ENCODE peak calls at places on chromosomes 16 and 17, in nine cellular contexts. R is PC-3, U is GM23248, T is neural progenitor cell, C is GM23338, V is HCT116, O is SK-N-SH, A is hepatocyte, Y is MM.1S. N is an unnamed sample.

GRCh38 chr17:62790554-62790953 is 17.6 kb downstream of the MARCHF10 start:
- DNase-seq in R (peak), U (peak), T (no peak), C (no peak), V (no peak), O (no peak), A (no peak), Y (no peak), N (no peak)

GRCh38 chr16:89357055-89357454 is 133.3 kb downstream of the ANKRD11 start:
- DNase-seq in R (peak), U (no peak), T (no peak), C (peak), V (no peak), O (no peak), A (no peak), Y (no peak), N (no peak)

GRCh38 chr17:28963212-28963611 is 11.9 kb upstream of the PHF12 start:
- DNase-seq in R (no peak), U (no peak), T (no peak), C (no peak), V (no peak), O (no peak), A (no peak), Y (no peak), N (no peak)

GRCh38 chr17:74635418-74635817 is 11.9 kb upstream of the CD300E start:
- DNase-seq in R (no peak), U (no peak), T (peak), C (peak), V (no peak), O (no peak), A (no peak), Y (no peak), N (no peak)

GRCh38 chr17:77381185-77381700 is 240.5 kb downstream of the SEC14L1 start:
- DNase-seq in R (no peak), U (no peak), T (no peak), C (no peak), V (no peak), O (peak), A (peak), Y (no peak), N (no peak)

GRCh38 chr17:58617563-58617962 is 74.3 kb downstream of the TEX14 start:
- DNase-seq in R (no peak), U (no peak), T (no peak), C (no peak), V (no peak), O (no peak), A (no peak), Y (no peak), N (no peak)

GRCh38 chr17:64448665-64449512 is at the start of gene MILR1:
- DNase-seq in R (peak), U (peak), T (no peak), C (no peak), V (peak), O (no peak), A (no peak), Y (peak), N (peak)

GRCh38 chr17:53626286-53626685 is 196.4 kb upstream of the KIF2B start:
- DNase-seq in R (peak), U (peak), T (no peak), C (no peak), V (no peak), O (no peak), A (peak), Y (peak), N (no peak)

GRCh38 chr16:1548234-1548633 is 14.8 kb downstream of the TMEM204 start:
- DNase-seq in R (peak), U (no peak), T (no peak), C (no peak), V (no peak), O (no peak), A (no peak), Y (no peak), N (no peak)

GRCh38 chr16:85674828-85675227 is 13.9 kb downstream of the GINS2 start:
- DNase-seq in R (no peak), U (no peak), T (no peak), C (no peak), V (no peak), O (no peak), A (no peak), Y (peak), N (no peak)

GRCh38 chr17:19733953-19734526 is 14.1 kb downstream of the ALDH3A1 start:
- DNase-seq in R (no peak), U (no peak), T (no peak), C (no peak), V (no peak), O (no peak), A (no peak), Y (no peak), N (no peak)

GRCh38 chr17:80111702-80112470 is 10.5 kb downstream of the GAA start:
- DNase-seq in R (no peak), U (no peak), T (no peak), C (peak), V (no peak), O (peak), A (peak), Y (no peak), N (peak)

GRCh38 chr16:24611310-24611709 is 71.9 kb downstream of the RBBP6 start:
- DNase-seq in R (no peak), U (no peak), T (no peak), C (no peak), V (no peak), O (no peak), A (no peak), Y (no peak), N (no peak)

GRCh38 chr17:66602659-66603363 is 232.1 kb upstream of the CACNG5 start:
- DNase-seq in R (no peak), U (no peak), T (no peak), C (peak), V (no peak), O (no peak), A (no peak), Y (no peak), N (no peak)

GRCh38 chr17:14933676-14934075 is 331.4 kb downstream of the PMP22 start:
- DNase-seq in R (no peak), U (no peak), T (no peak), C (no peak), V (no peak), O (no peak), A (no peak), Y (no peak), N (no peak)

GRCh38 chr17:55395803-55396505 is 25.7 kb downstream of the MMD start:
- DNase-seq in R (no peak), U (no peak), T (no peak), C (no peak), V (no peak), O (no peak), A (no peak), Y (no peak), N (no peak)

GRCh38 chr17:79028496-79029326 is 4.7 kb downstream of the C1QTNF1 start:
- DNase-seq in R (no peak), U (peak), T (no peak), C (no peak), V (no peak), O (peak), A (no peak), Y (no peak), N (no peak)

GRCh38 chr17:82435103-82435502 is 15.4 kb downstream of the CYBC1 start:
- DNase-seq in R (no peak), U (peak), T (no peak), C (no peak), V (no peak), O (no peak), A (no peak), Y (no peak), N (no peak)

GRCh38 chr17:71790791-71791190 is 330.0 kb upstream of the SOX9 start:
- DNase-seq in R (peak), U (peak), T (no peak), C (no peak), V (no peak), O (no peak), A (no peak), Y (no peak), N (no peak)

GRCh38 chr16:57301126-57301817 is 16.8 kb upstream of the PLLP start:
- DNase-seq in R (no peak), U (no peak), T (no peak), C (peak), V (no peak), O (no peak), A (no peak), Y (no peak), N (no peak)

GRCh38 chr17:63999680-64000531 is 1.8 kb downstream of the PRR29 start:
- DNase-seq in R (no peak), U (no peak), T (peak), C (no peak), V (no peak), O (peak), A (no peak), Y (no peak), N (no peak)

GRCh38 chr16:47873434-47873833 is 282.4 kb downstream of the ABCC12 start:
- DNase-seq in R (no peak), U (no peak), T (no peak), C (peak), V (no peak), O (no peak), A (no peak), Y (no peak), N (peak)

GRCh38 chr17:60901222-60901621 is 223.6 kb downstream of the BCAS3 start:
- DNase-seq in R (peak), U (peak), T (no peak), C (no peak), V (no peak), O (no peak), A (no peak), Y (no peak), N (no peak)

GRCh38 chr16:30983289-30983889 is 1.6 kb upstream of the HSD3B7 start:
- DNase-seq in R (no peak), U (peak), T (no peak), C (no peak), V (no peak), O (no peak), A (no peak), Y (no peak), N (no peak)

GRCh38 chr16:68356919-68357286 is 46.1 kb downstream of the PRMT7 start:
- DNase-seq in R (no peak), U (no peak), T (no peak), C (no peak), V (no peak), O (peak), A (no peak), Y (no peak), N (no peak)

GRCh38 chr16:68357923-68358322 is 47.1 kb downstream of the PRMT7 start:
- DNase-seq in R (no peak), U (no peak), T (no peak), C (no peak), V (no peak), O (peak), A (no peak), Y (no peak), N (no peak)

GRCh38 chr16:68355447-68356248 is 44.8 kb downstream of the PRMT7 start:
- DNase-seq in R (no peak), U (no peak), T (peak), C (peak), V (no peak), O (peak), A (no peak), Y (no peak), N (no peak)

GRCh38 chr16:68357521-68357922 is 46.7 kb downstream of the PRMT7 start:
- DNase-seq in R (no peak), U (no peak), T (no peak), C (no peak), V (no peak), O (peak), A (no peak), Y (no peak), N (no peak)

GRCh38 chr16:68356249-68356918 is 45.6 kb downstream of the PRMT7 start:
- DNase-seq in R (no peak), U (no peak), T (no peak), C (no peak), V (no peak), O (peak), A (no peak), Y (peak), N (peak)
- TF ChIP-seq EZH2phosphoT487 in R (no peak), U (no peak), T (no peak), C (no peak), V (no peak), O (no peak), A (no peak), Y (no peak), N (no peak)

DNA sequence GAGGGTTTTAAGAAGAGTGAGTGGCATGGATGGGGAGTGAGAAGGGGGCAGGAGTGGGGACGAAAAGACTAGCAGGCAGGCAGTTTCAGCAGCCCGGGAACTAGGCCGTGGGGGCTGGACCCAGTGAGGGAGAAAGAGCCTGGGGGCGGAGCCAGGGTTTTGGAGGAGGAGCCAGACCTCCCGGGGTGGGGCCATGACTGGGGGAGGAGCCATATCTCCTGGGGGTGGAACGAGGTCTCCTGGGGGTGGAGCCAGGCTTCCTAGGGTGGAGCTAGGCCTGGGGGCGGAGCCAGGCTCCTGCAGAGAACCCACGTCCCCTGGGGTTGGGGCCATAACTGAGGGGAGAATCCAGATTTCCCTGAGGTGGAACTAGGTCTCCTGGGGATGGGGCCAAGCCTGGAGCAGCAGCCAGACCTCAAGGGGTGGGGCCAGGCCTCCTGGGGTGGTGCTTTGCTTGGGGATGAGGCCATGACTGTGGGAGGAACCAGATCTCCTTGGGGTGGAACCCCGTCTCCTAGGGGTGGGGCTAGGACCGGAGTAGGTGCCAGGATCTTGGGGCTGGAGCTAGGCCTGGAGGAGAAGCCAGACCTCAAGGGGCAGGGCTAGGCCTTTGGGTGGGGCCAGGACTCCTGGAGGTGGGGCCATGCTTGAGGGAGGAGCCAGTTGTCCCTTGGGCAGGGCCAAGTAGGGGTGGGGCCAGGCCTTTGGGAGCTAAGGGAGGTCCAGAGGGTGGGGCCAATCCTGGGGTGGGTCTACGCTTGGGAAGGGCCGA is 41.7 kb upstream of the JPH3 start:
- DNase-seq in R (peak), U (peak), T (no peak), C (peak), V (peak), O (peak), A (no peak), Y (no peak), N (peak)
- TF ChIP-seq EZH2phosphoT487 in R (no peak), U (no peak), T (no peak), C (no peak), V (no peak), O (no peak), A (no peak), Y (no peak), N (no peak)

GRCh38 chr16:4612474-4612931 is 2.2 kb downstream of the UBALD1 start:
- DNase-seq in R (no peak), U (peak), T (peak), C (peak), V (no peak), O (peak), A (no peak), Y (no peak), N (peak)

GRCh38 chr16:4613636-4614570 is 785 bp downstream of the UBALD1 start:
- DNase-seq in R (peak), U (peak), T (peak), C (peak), V (no peak), O (peak), A (peak), Y (no peak), N (peak)

GRCh38 chr16:4614571-4615388 is at the start of gene UBALD1:
- DNase-seq in R (peak), U (peak), T (peak), C (peak), V (peak), O (peak), A (peak), Y (peak), N (peak)

GRCh38 chr16:4611337-4612023 is 3.2 kb downstream of the UBALD1 start:
- DNase-seq in R (no peak), U (peak), T (no peak), C (no peak), V (no peak), O (peak), A (peak), Y (no peak), N (no peak)

DNA sequence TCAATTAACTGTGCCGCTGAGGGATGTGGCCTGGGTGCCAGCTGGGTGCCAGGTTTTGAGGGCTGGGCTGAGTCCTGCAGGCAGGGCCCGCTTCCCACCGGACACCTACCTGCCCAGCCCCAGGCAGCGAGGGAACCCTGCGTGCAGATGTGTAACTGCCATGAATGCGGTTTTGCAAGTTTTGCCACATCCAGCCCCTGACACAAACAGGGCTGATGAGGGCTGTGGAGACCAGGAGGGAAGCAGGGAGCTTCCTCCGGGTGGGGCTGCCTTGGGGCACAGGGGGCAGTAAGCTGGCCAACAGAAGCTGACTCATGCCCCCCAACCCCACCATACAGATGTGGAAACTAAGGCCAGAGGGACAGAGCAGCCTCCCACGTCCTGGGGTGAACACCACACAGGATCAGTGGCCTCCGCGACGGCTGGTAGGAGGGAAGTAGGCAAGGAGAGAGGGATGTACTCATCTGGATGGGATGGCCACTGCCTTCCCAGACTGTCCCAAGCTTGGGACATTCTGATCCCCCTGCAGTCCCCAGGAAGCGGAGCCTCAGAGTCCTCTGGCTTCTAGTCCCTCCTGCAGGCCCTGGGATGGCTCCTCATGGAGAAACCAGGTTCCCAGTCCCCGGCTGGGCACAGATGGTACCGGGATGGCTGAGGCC is 1.6 kb downstream of the UBALD1 start:
- DNase-seq in R (peak), U (peak), T (no peak), C (peak), V (no peak), O (peak), A (no peak), Y (no peak), N (no peak)
- TF ChIP-seq EZH2phosphoT487 in R (no peak), U (no peak), T (no peak), C (no peak), V (no peak), O (no peak), A (no peak), Y (no peak), N (no peak)

DNA sequence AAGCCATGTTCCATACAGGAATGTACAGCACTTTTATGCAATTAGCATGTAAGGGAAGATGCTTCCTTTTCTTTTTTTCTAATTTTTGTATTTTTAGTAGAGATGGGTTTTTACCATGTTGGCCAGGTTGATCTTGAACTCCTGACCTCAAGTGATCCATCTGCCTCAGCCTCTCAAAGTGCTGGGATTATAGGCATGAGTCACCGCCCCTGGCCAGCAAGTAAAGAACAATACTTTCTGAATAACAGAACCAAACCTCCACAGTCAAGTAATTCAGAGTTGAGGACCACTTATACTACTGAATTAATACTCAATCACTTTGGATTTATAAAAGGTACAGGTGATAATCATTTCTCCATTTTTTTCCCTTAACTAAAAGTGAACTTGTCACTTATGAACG is 13.0 kb downstream of the C16orf87 start:
- DNase-seq in R (no peak), U (peak), T (no peak), C (peak), V (no peak), O (no peak), A (no peak), Y (no peak), N (no peak)
- TF ChIP-seq EZH2phosphoT487 in R (no peak), U (no peak), T (no peak), C (no peak), V (no peak), O (no peak), A (no peak), Y (no peak), N (no peak)

DNA sequence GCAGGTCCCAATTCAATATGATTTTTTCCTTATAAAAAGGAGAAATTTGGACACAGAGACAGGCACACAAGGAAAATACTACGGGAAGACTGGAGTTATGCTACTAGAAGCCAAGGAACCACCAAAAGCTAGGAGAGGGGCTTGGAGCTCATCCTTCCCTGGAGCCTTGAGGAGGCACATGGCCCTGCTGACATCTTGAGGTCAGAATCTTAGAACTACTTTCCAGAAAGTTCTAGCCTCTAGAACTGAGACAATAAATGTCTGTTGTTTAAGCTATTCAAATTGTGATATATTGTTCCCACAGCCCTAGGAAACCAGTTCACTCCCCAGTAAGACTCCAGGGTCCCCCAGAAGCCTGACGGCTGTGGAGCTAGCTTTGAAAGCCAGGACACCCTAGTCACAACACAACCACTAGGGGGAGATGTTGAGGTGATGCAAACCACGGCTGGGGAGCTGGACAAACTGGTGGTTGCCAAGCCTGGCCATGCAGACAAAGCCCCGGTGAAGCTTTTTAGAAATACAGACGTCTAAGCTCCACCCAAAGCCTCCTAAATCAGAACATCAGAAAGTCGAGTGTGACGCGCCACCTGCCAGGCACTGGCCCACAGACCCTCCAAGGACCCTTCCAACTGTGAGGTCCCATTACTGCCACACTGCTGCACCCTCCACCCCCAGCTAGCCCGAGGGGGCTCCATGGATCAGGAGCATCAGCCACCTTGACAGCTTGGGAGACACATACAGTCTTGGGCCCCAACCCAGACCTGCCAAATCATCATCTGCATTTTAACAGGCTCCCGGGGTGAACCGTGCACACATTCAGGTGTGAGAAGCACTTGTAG is 106.4 kb downstream of the SLC39A11 start:
- DNase-seq in R (peak), U (peak), T (peak), C (peak), V (peak), O (peak), A (peak), Y (peak), N (peak)
- TF ChIP-seq EZH2phosphoT487 in R (no peak), U (no peak), T (no peak), C (no peak), V (no peak), O (no peak), A (no peak), Y (no peak), N (no peak)

GRCh38 chr17:2090804-2091534 is 36.1 kb downstream of the HIC1 start:
- DNase-seq in R (peak), U (peak), T (peak), C (peak), V (no peak), O (peak), A (peak), Y (no peak), N (no peak)
- TF ChIP-seq EZH2phosphoT487 in R (no peak), U (no peak), T (no peak), C (no peak), V (no peak), O (no peak), A (no peak), Y (no peak), N (no peak)

N was measured in OCI-LY7.